ENCODE peak calls at places on chromosome 10, in seven cellular contexts. I is A549; V is OCI-LY7; Y is tibial artery; W is CD8-positive, alpha-beta T cell; E is epithelial cell of esophagus; B is endothelial cell. T is an unnamed sample.

GRCh38 chr10:74855027-74855426 is 28.6 kb downstream of the KAT6B start:
- DNase-seq in V (peak; percentile 66), B (peak; percentile 3), W (no peak), I (no peak), Y (no peak), E (no peak), T (no peak)

GRCh38 chr10:121368347-121369025 is 229.8 kb downstream of the FGFR2 start:
- DNase-seq in V (no peak), E (peak; percentile 7), B (no peak), I (no peak), Y (no peak), W (no peak), T (no peak)

GRCh38 chr10:130128922-130129321 is 7.3 kb upstream of the GLRX3 start:
- DNase-seq in E (no peak), W (no peak), B (no peak), V (no peak), Y (no peak), I (no peak), T (no peak)

GRCh38 chr10:91603931-91604331 is 28.9 kb downstream of the PPP1R3C start:
- DNase-seq in E (peak; percentile 79), B (no peak), I (peak; percentile 54), Y (no peak), W (no peak), V (no peak), T (no peak)

GRCh38 chr10:29849434-29849833 is 210.0 kb downstream of the JCAD start:
- DNase-seq in I (no peak), V (no peak), W (no peak), Y (no peak), E (no peak), B (peak; percentile 16), T (no peak)

GRCh38 chr10:59325116-59325515 is 37.2 kb downstream of the FAM13C start:
- DNase-seq in W (no peak), Y (no peak), B (no peak), I (no peak), V (no peak), E (no peak), T (no peak)

GRCh38 chr10:110356628-110357245 is 52.0 kb upstream of the SMNDC1 start:
- DNase-seq in V (peak; percentile 98), W (peak; percentile 79), I (peak; percentile 58), Y (no peak), B (no peak), E (peak; percentile 86), T (no peak)

GRCh38 chr10:96588601-96589419 is 2.0 kb upstream of the TM9SF3 start:
- DNase-seq in W (no peak), V (no peak), E (peak; percentile 85), I (no peak), B (no peak), Y (no peak), T (no peak)

GRCh38 chr10:86342111-86342863 is 24.3 kb downstream of the GRID1 start:
- DNase-seq in Y (no peak), V (no peak), W (no peak), E (no peak), I (no peak), B (no peak), T (no peak)

GRCh38 chr10:131553121-131553520 is 241.6 kb upstream of the TCERG1L start:
- DNase-seq in E (no peak), V (no peak), W (no peak), I (no peak), Y (no peak), B (no peak), T (no peak)

GRCh38 chr10:63611078-63611477 is 89.9 kb downstream of the REEP3 start:
- DNase-seq in E (peak; percentile 38), V (no peak), B (no peak), I (no peak), Y (no peak), W (no peak), T (no peak)

GRCh38 chr10:44973323-44974081 is 5.1 kb downstream of the DEPP1 start:
- DNase-seq in E (no peak), I (no peak), Y (no peak), W (no peak), V (no peak), B (no peak), T (no peak)

GRCh38 chr10:132540456-132540855 is 2.9 kb downstream of the INPP5A start:
- DNase-seq in I (no peak), Y (peak; percentile 29), B (no peak), E (peak; percentile 38), W (no peak), V (no peak), T (no peak)

GRCh38 chr10:99732033-99732912 is at the start of the genes COX15 and CUTC:
- DNase-seq in V (peak; percentile 96), W (peak; percentile 96), E (peak; percentile 97), I (peak; percentile 97), Y (peak; percentile 95), B (peak; percentile 95), T (peak; percentile 78)

GRCh38 chr10:99733366-99733765 is 1.3 kb downstream of the CUTC start:
- DNase-seq in E (peak; percentile 30), B (no peak), W (no peak), V (no peak), Y (no peak), I (peak; percentile 36), T (no peak)

GRCh38 chr10:99730026-99730425 is 1.9 kb downstream of the COX15 start:
- DNase-seq in V (no peak), W (no peak), E (peak; percentile 87), B (no peak), Y (no peak), I (no peak), T (no peak)

DNA sequence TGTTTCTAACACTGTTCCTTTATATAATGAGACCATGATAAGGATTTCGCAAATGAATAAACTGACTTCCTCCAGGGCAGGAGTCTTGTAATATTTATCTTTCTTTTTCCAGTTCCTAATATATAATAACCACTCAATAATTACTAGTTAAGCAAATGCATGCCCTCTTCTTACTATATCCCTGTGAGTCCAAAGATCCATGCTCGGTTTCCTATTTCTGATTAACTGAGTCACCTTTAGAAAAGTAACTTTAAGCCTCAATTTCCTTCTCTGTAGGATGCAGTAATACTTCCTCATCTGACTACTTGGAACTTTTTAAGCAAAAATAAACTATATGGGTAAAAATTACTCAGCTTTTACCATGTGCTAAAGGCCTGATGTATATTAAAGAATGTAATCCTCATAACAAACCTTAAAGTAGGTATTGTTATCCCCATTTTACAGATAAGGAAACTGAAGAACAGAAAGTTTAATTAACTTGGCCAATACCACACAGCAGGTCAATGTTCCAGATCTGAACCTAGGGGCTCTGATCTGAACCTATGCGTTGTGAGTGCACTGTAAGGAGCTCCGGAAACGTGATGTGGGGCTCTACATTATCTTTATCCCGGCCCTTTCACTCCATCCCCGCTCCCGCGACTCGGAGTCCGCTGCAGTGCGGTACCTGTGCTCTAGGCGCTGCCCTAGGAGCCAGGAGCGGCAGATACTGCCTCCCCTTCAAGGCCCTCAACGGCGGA is 463 bp downstream of the COX15 start:
- DNase-seq in I (no peak), Y (no peak), V (no peak), B (no peak), W (no peak), E (no peak), T (no peak)
- TF ChIP-seq CTCF in I (no peak), Y (no peak), V (no peak), B (no peak), W (no peak), E (no peak), T (no peak)

DNA sequence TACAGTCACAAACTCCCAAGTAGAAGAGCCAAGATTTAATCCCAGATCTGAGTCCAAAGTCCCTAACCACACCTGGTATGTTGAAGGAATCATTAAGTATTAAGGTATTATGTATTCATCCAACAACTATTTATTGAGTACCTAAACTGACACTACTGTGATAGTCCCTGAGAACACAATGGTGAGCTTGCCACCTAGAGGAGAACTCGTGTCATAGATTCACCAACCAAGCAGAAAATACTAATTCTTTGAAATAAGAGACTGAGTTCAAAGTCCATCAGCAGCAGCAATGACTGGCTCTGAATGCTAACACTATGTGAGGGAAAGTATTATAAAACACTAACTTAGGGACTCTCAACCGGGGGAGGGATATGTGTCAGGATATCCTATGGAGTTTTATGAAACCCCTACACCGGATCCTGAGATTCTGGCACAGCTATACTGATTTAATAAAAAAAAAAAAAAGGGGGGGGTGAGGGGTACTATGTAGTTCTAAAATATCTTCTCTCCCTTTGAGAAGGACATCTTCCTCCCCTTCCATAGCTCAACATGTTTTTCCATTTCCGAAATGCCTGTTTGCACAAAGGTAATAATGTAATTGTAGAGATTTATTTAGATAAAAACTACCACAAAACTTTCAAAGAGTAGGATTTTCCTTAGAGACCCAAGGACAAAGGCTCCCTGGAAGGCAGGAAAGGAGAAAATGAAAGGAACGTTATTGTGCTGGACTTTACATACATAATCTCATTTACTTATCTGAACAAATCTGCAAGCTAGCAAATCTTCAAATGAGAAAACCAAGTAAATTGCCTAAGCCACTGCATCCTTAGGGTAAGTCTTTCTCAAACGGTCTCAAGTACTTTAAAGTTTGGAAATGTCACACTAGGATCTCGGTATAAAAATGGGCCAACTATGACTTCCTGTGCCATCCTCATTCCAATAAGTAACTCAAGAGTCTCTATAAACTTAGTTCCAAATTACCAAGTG is 1.5 kb downstream of the NCOA4 start:
- DNase-seq in V (peak; percentile 80), W (peak; percentile 39), Y (no peak), E (peak; percentile 81), B (no peak), I (peak; percentile 80), T (no peak)
- TF ChIP-seq CTCF in V (peak; percentile 90), W (peak; percentile 67), Y (peak; percentile 35), E (peak; percentile 80), B (peak; percentile 65), I (peak; percentile 73), T (peak; percentile 72)

DNA sequence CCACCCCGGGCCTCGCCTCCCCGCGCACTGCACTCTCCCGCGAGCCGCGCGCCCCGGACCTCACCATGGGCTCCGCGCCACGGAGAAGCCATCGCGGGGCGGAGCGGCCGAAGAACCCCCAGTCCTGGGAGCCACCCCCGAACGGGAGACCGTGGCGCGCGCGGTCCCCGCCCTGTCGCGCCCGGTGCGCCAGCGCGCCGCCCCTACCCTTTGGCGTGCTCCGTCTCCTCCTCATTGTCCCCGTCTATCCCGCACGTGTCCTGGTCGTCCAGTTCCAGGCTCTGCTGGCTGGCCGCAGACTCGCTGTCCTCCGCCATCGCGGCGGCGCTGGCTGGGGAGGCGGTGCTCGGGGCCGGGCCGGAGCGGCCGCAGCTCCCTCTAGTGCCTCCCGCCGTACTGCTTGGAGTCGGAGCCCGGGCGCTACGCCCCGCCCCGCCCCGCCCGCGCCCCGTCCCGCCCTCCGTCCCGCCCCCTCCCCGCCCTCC is at the start of gene NMT2:
- DNase-seq in I (no peak), Y (peak; percentile 78), W (no peak), B (no peak), E (no peak), V (peak; percentile 89), T (peak; percentile 26)
- TF ChIP-seq CTCF in I (peak; percentile 30), Y (peak; percentile 36), W (peak; percentile 18), B (peak; percentile 41), E (peak; percentile 28), V (peak; percentile 19), T (peak; percentile 64)

DNA sequence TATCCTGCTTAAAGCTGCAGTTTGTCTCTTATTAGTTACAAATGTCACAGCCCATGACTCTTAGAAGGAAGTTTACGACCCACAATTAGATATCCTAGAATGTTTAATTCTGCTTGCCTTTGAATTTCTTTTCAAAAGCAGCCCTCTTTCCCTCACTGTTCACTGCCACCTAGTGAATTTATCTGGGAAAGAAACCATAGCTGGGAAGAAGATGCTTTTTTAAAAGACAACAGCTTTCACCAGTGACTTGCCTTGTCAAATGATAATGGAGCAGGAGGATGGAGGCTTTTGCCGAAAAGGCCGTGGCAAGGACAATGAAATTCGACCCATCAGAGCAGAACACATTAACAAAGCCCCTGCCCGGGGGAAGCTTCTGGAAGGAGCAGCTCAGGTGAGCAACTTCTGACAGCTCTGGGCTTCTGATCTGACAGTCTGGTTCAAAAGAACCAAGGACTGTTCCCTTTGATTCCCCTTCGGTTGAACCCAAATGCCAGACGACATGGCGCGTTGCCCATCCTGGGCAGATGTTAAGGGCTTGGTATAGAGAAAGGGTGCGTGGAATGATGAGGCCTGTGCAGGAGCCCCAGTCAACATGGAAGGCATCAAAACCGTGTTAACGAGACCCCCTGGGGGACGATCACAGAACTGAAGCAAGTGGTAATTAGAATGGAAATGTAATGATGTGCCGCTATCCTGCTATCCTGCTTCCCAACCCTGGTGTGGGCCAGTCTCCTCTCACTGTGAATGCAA is 236.8 kb downstream of the FRMD4A start:
- DNase-seq in Y (no peak), I (peak; percentile 5), V (no peak), W (no peak), E (peak; percentile 42), B (peak; percentile 62), T (peak; percentile 7)
- TF ChIP-seq CTCF in Y (peak; percentile 44), I (peak; percentile 43), V (peak; percentile 24), W (peak; percentile 25), E (peak; percentile 51), B (peak; percentile 63), T (peak; percentile 69)